ENCODE peak calls at places on chromosomes 11 and 22, in seven cellular contexts. One of them, this sample, is unnamed.

GRCh38 chr11:76939219-76939631 is 78.5 kb downstream of the ACER3 start:
- DNase-seq in GM13976: no peak
- DNase-seq in osteocyte: no peak
- DNase-seq in GM10248: no peak
- DNase-seq in astrocyte of the spinal cord: no peak
- DNase-seq in body of pancreas: no peak
- DNase-seq in tibial nerve: no peak
- DNase-seq in this sample: no peak

GRCh38 chr22:38320605-38321402 is 3.6 kb upstream of the CSNK1E start:
- DNase-seq in GM13976: no peak
- DNase-seq in osteocyte: no peak
- DNase-seq in GM10248: no peak
- DNase-seq in astrocyte of the spinal cord: no peak
- DNase-seq in body of pancreas: no peak
- DNase-seq in tibial nerve: no peak
- DNase-seq in this sample: no peak

GRCh38 chr22:29871684-29872083 is 11.3 kb upstream of the MTMR3 start:
- DNase-seq in GM13976: no peak
- DNase-seq in osteocyte: peak; percentile 27
- DNase-seq in GM10248: no peak
- DNase-seq in astrocyte of the spinal cord: no peak
- DNase-seq in body of pancreas: peak; percentile 20
- DNase-seq in tibial nerve: no peak
- DNase-seq in this sample: no peak

GRCh38 chr11:67542169-67542568 is 18.9 kb upstream of the CABP2 start:
- DNase-seq in GM13976: peak; percentile 23
- DNase-seq in osteocyte: no peak
- DNase-seq in GM10248: no peak
- DNase-seq in astrocyte of the spinal cord: no peak
- DNase-seq in body of pancreas: no peak
- DNase-seq in tibial nerve: no peak
- DNase-seq in this sample: peak; percentile 8

GRCh38 chr11:129167315-129167714 is 24.8 kb downstream of the ARHGAP32 start:
- DNase-seq in GM13976: no peak
- DNase-seq in osteocyte: no peak
- DNase-seq in GM10248: no peak
- DNase-seq in astrocyte of the spinal cord: no peak
- DNase-seq in body of pancreas: no peak
- DNase-seq in tibial nerve: no peak
- DNase-seq in this sample: no peak

GRCh38 chr11:35711173-35711910 is 48.8 kb downstream of the TRIM44 start:
- DNase-seq in GM13976: no peak
- DNase-seq in osteocyte: no peak
- DNase-seq in GM10248: no peak
- DNase-seq in astrocyte of the spinal cord: no peak
- DNase-seq in body of pancreas: no peak
- DNase-seq in tibial nerve: no peak
- DNase-seq in this sample: no peak

GRCh38 chr11:113372317-113372716 is 15.3 kb upstream of the ANKK1 start:
- DNase-seq in GM13976: no peak
- DNase-seq in osteocyte: no peak
- DNase-seq in GM10248: no peak
- DNase-seq in astrocyte of the spinal cord: no peak
- DNase-seq in body of pancreas: no peak
- DNase-seq in tibial nerve: no peak
- DNase-seq in this sample: no peak

GRCh38 chr22:33000342-33001280 is 57.6 kb downstream of the SYN3 start:
- DNase-seq in GM13976: peak; percentile 47
- DNase-seq in osteocyte: peak; percentile 87
- DNase-seq in GM10248: peak; percentile 37
- DNase-seq in astrocyte of the spinal cord: peak; percentile 37
- DNase-seq in body of pancreas: peak; percentile 34
- DNase-seq in tibial nerve: peak; percentile 41
- DNase-seq in this sample: peak; percentile 44

GRCh38 chr11:79796704-79797103 is 355.9 kb upstream of the TENM4 start:
- DNase-seq in GM13976: no peak
- DNase-seq in osteocyte: no peak
- DNase-seq in GM10248: no peak
- DNase-seq in astrocyte of the spinal cord: no peak
- DNase-seq in body of pancreas: no peak
- DNase-seq in tibial nerve: no peak
- DNase-seq in this sample: no peak

GRCh38 chr22:22848364-22848866 is 39.2 kb upstream of the IGLL5 start:
- DNase-seq in GM13976: peak; percentile 49
- DNase-seq in osteocyte: no peak
- DNase-seq in GM10248: peak; percentile 59
- DNase-seq in astrocyte of the spinal cord: peak; percentile 35
- DNase-seq in body of pancreas: peak; percentile 74
- DNase-seq in tibial nerve: peak; percentile 35
- DNase-seq in this sample: peak; percentile 31

GRCh38 chr22:44975444-44976262 is 34.2 kb downstream of the PHF21B start:
- DNase-seq in GM13976: peak; percentile 95
- DNase-seq in osteocyte: peak; percentile 95
- DNase-seq in GM10248: peak; percentile 92
- DNase-seq in astrocyte of the spinal cord: peak; percentile 72
- DNase-seq in body of pancreas: peak; percentile 51
- DNase-seq in tibial nerve: peak; percentile 30
- DNase-seq in this sample: peak; percentile 91

GRCh38 chr11:107970049-107970448 is 38.6 kb upstream of the CUL5 start:
- DNase-seq in GM13976: no peak
- DNase-seq in osteocyte: no peak
- DNase-seq in GM10248: no peak
- DNase-seq in astrocyte of the spinal cord: no peak
- DNase-seq in body of pancreas: no peak
- DNase-seq in tibial nerve: no peak
- DNase-seq in this sample: no peak

GRCh38 chr11:113578164-113578455 is 102.9 kb upstream of the DRD2 start:
- DNase-seq in GM13976: no peak
- DNase-seq in osteocyte: peak; percentile 21
- DNase-seq in GM10248: no peak
- DNase-seq in astrocyte of the spinal cord: no peak
- DNase-seq in body of pancreas: no peak
- DNase-seq in tibial nerve: no peak
- DNase-seq in this sample: no peak

GRCh38 chr11:14073821-14074529 is 111.5 kb downstream of the SPON1 start:
- DNase-seq in GM13976: no peak
- DNase-seq in osteocyte: no peak
- DNase-seq in GM10248: no peak
- DNase-seq in astrocyte of the spinal cord: no peak
- DNase-seq in body of pancreas: no peak
- DNase-seq in tibial nerve: no peak
- DNase-seq in this sample: no peak

GRCh38 chr11:33721291-33721840 is 14.9 kb downstream of the CD59 start:
- DNase-seq in GM13976: no peak
- DNase-seq in osteocyte: no peak
- DNase-seq in GM10248: no peak
- DNase-seq in astrocyte of the spinal cord: peak; percentile 67
- DNase-seq in body of pancreas: no peak
- DNase-seq in tibial nerve: no peak
- DNase-seq in this sample: no peak

GRCh38 chr11:32259641-32260081 is 168.8 kb downstream of the RCN1 start:
- DNase-seq in GM13976: peak; percentile 43
- DNase-seq in osteocyte: no peak
- DNase-seq in GM10248: peak; percentile 36
- DNase-seq in astrocyte of the spinal cord: peak; percentile 78
- DNase-seq in body of pancreas: no peak
- DNase-seq in tibial nerve: no peak
- DNase-seq in this sample: peak; percentile 26

GRCh38 chr11:12017865-12018453 is 9.5 kb upstream of the DKK3 start:
- DNase-seq in GM13976: no peak
- DNase-seq in osteocyte: no peak
- DNase-seq in GM10248: no peak
- DNase-seq in astrocyte of the spinal cord: peak; percentile 48
- DNase-seq in body of pancreas: no peak
- DNase-seq in tibial nerve: no peak
- DNase-seq in this sample: no peak

GRCh38 chr11:2314136-2314524 is 12.3 kb downstream of the TSPAN32 start:
- DNase-seq in GM13976: no peak
- DNase-seq in osteocyte: no peak
- DNase-seq in GM10248: no peak
- DNase-seq in astrocyte of the spinal cord: no peak
- DNase-seq in body of pancreas: peak; percentile 8
- DNase-seq in tibial nerve: no peak
- DNase-seq in this sample: no peak

DNA sequence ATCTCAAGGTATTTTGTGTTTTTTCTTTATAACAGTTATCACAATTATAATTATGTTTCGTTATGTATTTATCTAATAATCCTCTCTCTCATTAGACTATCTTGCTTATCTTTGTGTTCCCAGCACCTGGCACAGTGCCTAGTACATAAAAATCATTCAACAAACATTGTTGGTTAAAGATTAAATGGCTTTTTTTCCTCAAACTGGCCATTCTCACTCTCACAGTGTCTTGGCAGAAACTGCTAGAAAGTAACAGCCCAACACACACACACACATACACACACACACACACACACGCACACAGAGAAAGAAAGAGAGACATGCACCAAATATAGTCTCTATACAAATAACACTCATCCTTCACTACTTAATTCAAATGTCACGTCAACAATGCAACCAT is 36.8 kb downstream of the OR10A6 start:
- DNase-seq in GM13976: no peak
- DNase-seq in osteocyte: no peak
- DNase-seq in GM10248: no peak
- DNase-seq in astrocyte of the spinal cord: no peak
- DNase-seq in body of pancreas: peak; percentile 22
- DNase-seq in tibial nerve: no peak
- DNase-seq in this sample: no peak
- TF ChIP-seq CTCF in GM13976: no peak
- TF ChIP-seq CTCF in osteocyte: no peak
- TF ChIP-seq CTCF in GM10248: no peak
- TF ChIP-seq CTCF in astrocyte of the spinal cord: no peak
- TF ChIP-seq CTCF in body of pancreas: no peak
- TF ChIP-seq CTCF in tibial nerve: no peak
- TF ChIP-seq CTCF in this sample: no peak

GRCh38 chr11:99069831-99070444 is 49.2 kb downstream of the CNTN5 start:
- DNase-seq in GM13976: no peak
- DNase-seq in osteocyte: no peak
- DNase-seq in GM10248: no peak
- DNase-seq in astrocyte of the spinal cord: peak; percentile 37
- DNase-seq in body of pancreas: peak; percentile 26
- DNase-seq in tibial nerve: no peak
- DNase-seq in this sample: no peak
- TF ChIP-seq CTCF in GM13976: no peak
- TF ChIP-seq CTCF in osteocyte: no peak
- TF ChIP-seq CTCF in GM10248: peak; percentile 3
- TF ChIP-seq CTCF in astrocyte of the spinal cord: peak; percentile 5
- TF ChIP-seq CTCF in body of pancreas: no peak
- TF ChIP-seq CTCF in tibial nerve: no peak
- TF ChIP-seq CTCF in this sample: no peak

GRCh38 chr22:43923631-43924548 is at the start of gene PNPLA3:
- DNase-seq in GM13976: peak; percentile 92
- DNase-seq in osteocyte: peak; percentile 93
- DNase-seq in GM10248: peak; percentile 86
- DNase-seq in astrocyte of the spinal cord: peak; percentile 89
- DNase-seq in body of pancreas: peak; percentile 87
- DNase-seq in tibial nerve: peak; percentile 74
- DNase-seq in this sample: peak; percentile 89
- TF ChIP-seq CTCF in GM13976: no peak
- TF ChIP-seq CTCF in osteocyte: peak; percentile 36
- TF ChIP-seq CTCF in GM10248: no peak
- TF ChIP-seq CTCF in astrocyte of the spinal cord: peak; percentile 40
- TF ChIP-seq CTCF in body of pancreas: no peak
- TF ChIP-seq CTCF in tibial nerve: no peak
- TF ChIP-seq CTCF in this sample: no peak

GRCh38 chr11:24872912-24873311 is 376.1 kb downstream of the LUZP2 start:
- DNase-seq in GM13976: no peak
- DNase-seq in osteocyte: no peak
- DNase-seq in GM10248: no peak
- DNase-seq in astrocyte of the spinal cord: no peak
- DNase-seq in body of pancreas: no peak
- DNase-seq in tibial nerve: no peak
- DNase-seq in this sample: no peak
- TF ChIP-seq CTCF in GM13976: no peak
- TF ChIP-seq CTCF in osteocyte: no peak
- TF ChIP-seq CTCF in GM10248: no peak
- TF ChIP-seq CTCF in astrocyte of the spinal cord: no peak
- TF ChIP-seq CTCF in body of pancreas: no peak
- TF ChIP-seq CTCF in tibial nerve: no peak
- TF ChIP-seq CTCF in this sample: no peak